ENCODE peak calls at places on chromosome 18, in six cellular contexts. W, X, B, S, O and L are unnamed samples.

GRCh38 chr18:13543144-13543543 is 183.2 kb downstream of the FAM210A start:
- DNase-seq in W (no peak), X (no peak), B (no peak), S (no peak), O (peak; percentile 24), L (no peak)

GRCh38 chr18:62827397-62827796 is 112.1 kb downstream of the PHLPP1 start:
- DNase-seq in W (no peak), X (no peak), B (no peak), S (no peak), O (no peak), L (no peak)

GRCh38 chr18:25568926-25569325 is 217.0 kb upstream of the ZNF521 start:
- DNase-seq in W (no peak), X (no peak), B (no peak), S (no peak), O (no peak), L (no peak)

GRCh38 chr18:34595673-34596072 is 114.4 kb upstream of the DTNA start:
- DNase-seq in W (peak; percentile 27), X (no peak), B (peak; percentile 8), S (no peak), O (peak; percentile 76), L (no peak)

GRCh38 chr18:76450912-76451421 is 44.1 kb downstream of the ZNF516 start:
- DNase-seq in W (peak; percentile 75), X (peak; percentile 56), B (peak; percentile 29), S (peak; percentile 88), O (peak; percentile 70), L (peak; percentile 45)

GRCh38 chr18:78630356-78630755 is 349.3 kb upstream of the SALL3 start:
- DNase-seq in W (no peak), X (peak; percentile 21), B (no peak), S (no peak), O (no peak), L (no peak)

GRCh38 chr18:8957731-8958130 is 144.8 kb upstream of the NDUFV2 start:
- DNase-seq in W (no peak), X (no peak), B (no peak), S (no peak), O (no peak), L (no peak)

GRCh38 chr18:41703744-41704530 is 251.1 kb upstream of the PIK3C3 start:
- DNase-seq in W (peak; percentile 58), X (no peak), B (no peak), S (no peak), O (no peak), L (no peak)

GRCh38 chr18:79707239-79707638 is 27.6 kb downstream of the CTDP1 start:
- DNase-seq in W (no peak), X (no peak), B (no peak), S (no peak), O (no peak), L (no peak)

GRCh38 chr18:29154758-29155725 is 978.1 kb upstream of the CDH2 start:
- DNase-seq in W (peak; percentile 47), X (no peak), B (peak; percentile 97), S (no peak), O (no peak), L (no peak)

GRCh38 chr18:2874765-2875164 is 28.0 kb downstream of the EMILIN2 start:
- DNase-seq in W (no peak), X (no peak), B (no peak), S (no peak), O (peak; percentile 28), L (no peak)

GRCh38 chr18:22186484-22186971 is 17.1 kb downstream of the GATA6 start:
- DNase-seq in W (no peak), X (no peak), B (no peak), S (no peak), O (peak; percentile 35), L (no peak)

GRCh38 chr18:51654441-51655326 is 457.2 kb upstream of the MEX3C start:
- DNase-seq in W (no peak), X (no peak), B (no peak), S (no peak), O (peak; percentile 96), L (no peak)

GRCh38 chr18:33849731-33850130 is 271.7 kb downstream of the ASXL3 start:
- DNase-seq in W (no peak), X (no peak), B (no peak), S (no peak), O (no peak), L (no peak)

GRCh38 chr18:66687635-66688034 is 83.7 kb upstream of the CDH19 start:
- DNase-seq in W (no peak), X (no peak), B (no peak), S (no peak), O (no peak), L (no peak)

GRCh38 chr18:13581055-13581454 is 145.3 kb downstream of the FAM210A start:
- DNase-seq in W (no peak), X (no peak), B (no peak), S (no peak), O (no peak), L (no peak)

GRCh38 chr18:63097198-63097597 is 222.4 kb downstream of the BCL2 start:
- DNase-seq in W (no peak), X (no peak), B (no peak), S (no peak), O (no peak), L (no peak)

GRCh38 chr18:27363918-27364317 is 178.8 kb upstream of the CHST9 start:
- DNase-seq in W (peak; percentile 20), X (no peak), B (peak; percentile 34), S (no peak), O (no peak), L (no peak)

GRCh38 chr18:3525870-3526420 is 76.0 kb downstream of the TGIF1 start:
- DNase-seq in W (peak; percentile 36), X (no peak), B (no peak), S (no peak), O (peak; percentile 49), L (no peak)

GRCh38 chr18:12637393-12637792 is 20.5 kb downstream of the SPIRE1 start:
- DNase-seq in W (peak; percentile 45), X (no peak), B (peak; percentile 20), S (no peak), O (no peak), L (no peak)

GRCh38 chr18:9038277-9038871 is 64.1 kb upstream of the NDUFV2 start:
- DNase-seq in W (peak; percentile 8), X (no peak), B (peak; percentile 65), S (no peak), O (no peak), L (no peak)

GRCh38 chr18:12657048-12657848 is 659 bp downstream of the SPIRE1 start:
- DNase-seq in W (peak; percentile 59), X (peak; percentile 77), B (peak; percentile 32), S (peak; percentile 82), O (peak; percentile 68), L (peak; percentile 54)

GRCh38 chr18:36627616-36628015 is 201.2 kb downstream of the TPGS2 start:
- DNase-seq in W (no peak), X (no peak), B (no peak), S (no peak), O (no peak), L (no peak)

GRCh38 chr18:36623681-36624080 is 205.1 kb downstream of the TPGS2 start:
- DNase-seq in W (no peak), X (no peak), B (no peak), S (no peak), O (peak; percentile 24), L (no peak)

GRCh38 chr18:36625386-36625785 is 203.4 kb downstream of the TPGS2 start:
- DNase-seq in W (no peak), X (no peak), B (no peak), S (no peak), O (no peak), L (no peak)

GRCh38 chr18:36622610-36623009 is 206.2 kb downstream of the TPGS2 start:
- DNase-seq in W (no peak), X (no peak), B (no peak), S (no peak), O (no peak), L (no peak)

DNA sequence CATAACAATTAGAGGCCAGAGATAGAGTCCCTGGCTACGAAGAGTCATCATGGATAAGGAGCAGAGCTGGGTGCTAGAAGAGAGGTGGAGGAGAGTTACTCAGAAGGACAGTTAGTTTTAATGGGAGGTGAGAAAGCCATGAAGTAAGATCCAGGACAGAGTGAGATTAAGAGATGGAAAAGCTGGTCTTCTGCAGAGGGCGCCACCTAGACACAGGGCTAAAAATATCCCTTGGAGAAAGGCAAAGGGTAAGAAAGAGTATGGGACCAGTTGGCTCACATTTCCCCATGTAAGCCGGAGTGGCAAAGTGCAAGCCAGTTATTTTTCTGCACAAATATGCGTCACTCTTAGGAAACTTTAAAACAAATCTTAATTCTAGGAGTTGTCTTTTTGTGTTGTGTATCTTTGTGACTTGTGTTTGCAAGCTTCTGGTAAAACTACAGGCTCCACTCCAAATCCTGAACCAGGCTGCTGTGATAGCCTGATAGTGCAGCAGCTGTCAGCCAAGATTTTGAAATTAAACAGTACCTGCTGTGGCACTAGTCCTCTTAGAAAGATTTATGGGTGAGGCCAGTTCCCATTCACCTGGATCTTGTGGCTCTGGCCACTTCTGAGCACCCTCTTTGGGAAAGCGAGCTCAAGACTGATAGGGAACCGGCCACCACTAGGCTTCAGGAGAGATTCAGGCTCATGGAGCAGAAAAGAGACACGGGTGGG is 204.2 kb downstream of the TPGS2 start:
- DNase-seq in W (no peak), X (no peak), B (no peak), S (no peak), O (peak; percentile 54), L (no peak)
- TF ChIP-seq CTCF in W (no peak), X (no peak), B (peak; percentile 26), S (no peak), O (peak; percentile 63), L (no peak)

DNA sequence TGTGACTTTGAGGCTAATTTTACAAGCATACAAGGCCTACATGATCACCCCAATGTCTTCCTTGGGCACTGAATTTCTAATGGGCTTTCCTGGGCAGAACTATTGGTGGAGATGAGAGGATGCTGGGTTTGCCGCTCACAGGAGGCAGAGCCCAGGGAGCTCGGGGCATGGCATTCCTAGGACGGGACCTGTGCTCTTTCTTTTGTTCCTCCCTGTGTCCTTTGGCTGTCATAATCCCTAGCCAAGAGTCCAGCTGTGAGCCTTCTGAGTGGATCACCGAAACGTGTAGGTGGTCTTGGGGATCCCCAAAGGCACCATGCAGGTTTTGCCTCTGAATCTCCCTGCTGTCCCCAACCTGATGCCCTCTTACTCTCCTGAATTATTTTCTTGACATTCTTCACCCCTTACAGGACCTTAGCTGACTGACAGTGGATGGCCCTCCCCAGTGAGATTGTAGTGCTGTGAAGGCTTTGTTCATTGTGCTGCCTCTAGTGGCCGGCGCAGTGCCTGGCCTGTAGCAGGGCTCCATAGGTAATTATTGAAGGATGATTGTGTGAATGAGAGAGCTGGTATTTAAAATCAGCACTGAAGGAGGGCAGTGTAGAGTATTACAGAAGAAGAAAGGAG is 221.9 kb downstream of the ZNF407 start:
- DNase-seq in W (no peak), X (no peak), B (peak; percentile 45), S (no peak), O (peak; percentile 91), L (peak; percentile 22)
- TF ChIP-seq CTCF in W (peak; percentile 43), X (no peak), B (peak; percentile 87), S (peak; percentile 16), O (peak; percentile 97), L (peak; percentile 42)

GRCh38 chr18:48544661-48545415 is 6.0 kb downstream of the CTIF start:
- DNase-seq in W (no peak), X (no peak), B (no peak), S (peak; percentile 35), O (no peak), L (no peak)
- TF ChIP-seq CTCF in W (no peak), X (no peak), B (no peak), S (no peak), O (no peak), L (no peak)

DNA sequence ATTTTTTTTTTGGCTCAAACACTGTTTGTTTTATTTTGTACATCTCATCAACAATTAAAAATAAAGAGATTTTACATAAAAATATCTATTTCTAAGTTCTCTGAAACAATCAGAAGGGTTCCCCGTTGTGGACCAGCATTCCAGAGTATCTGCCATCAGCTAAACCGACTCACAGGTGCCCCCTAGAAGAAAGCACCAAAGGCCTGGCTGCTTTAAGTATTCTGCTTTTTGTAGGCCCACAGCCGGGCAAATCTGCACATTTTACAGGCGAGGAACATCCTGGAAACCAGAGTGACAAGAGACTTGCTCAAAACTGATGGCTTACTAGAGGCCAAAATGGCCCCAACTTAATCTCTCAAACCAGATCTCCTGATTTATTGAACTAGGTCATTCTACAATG is 82.2 kb upstream of the SETBP1 start:
- DNase-seq in W (no peak), X (no peak), B (no peak), S (no peak), O (peak; percentile 54), L (no peak)
- TF ChIP-seq CTCF in W (no peak), X (no peak), B (no peak), S (no peak), O (peak; percentile 58), L (no peak)